ENCODE peak calls at places on chromosome 18, in seven cellular contexts. V is ascending aorta, P is Peyer's patch, G is tibial artery, B is fibroblast of lung, S is nephron progenitor cell, D is RWPE1. C is an unnamed sample.

GRCh38 chr18:3511980-3512379 is 62.0 kb downstream of the TGIF1 start:
- DNase-seq in P (no peak), B (peak), S (no peak), G (no peak), D (peak), V (no peak), C (peak)

GRCh38 chr18:63514326-63514725 is 27.8 kb upstream of the SERPINB12 start:
- DNase-seq in P (no peak), G (no peak), V (no peak), D (no peak), S (no peak), B (no peak), C (no peak)

GRCh38 chr18:2978626-2979025 is 34.3 kb downstream of the LPIN2 start:
- DNase-seq in G (no peak), S (no peak), P (no peak), D (no peak), B (peak), V (no peak), C (peak)

GRCh38 chr18:46759885-46760284 is 3.0 kb upstream of the ST8SIA5 start:
- DNase-seq in G (no peak), S (no peak), D (no peak), B (no peak), V (no peak), P (no peak), C (no peak)

GRCh38 chr18:79982736-79983135 is 5.6 kb downstream of the TXNL4A start:
- DNase-seq in S (no peak), G (no peak), B (peak), P (no peak), D (no peak), V (no peak), C (peak)

GRCh38 chr18:62938006-62938405 is 222.7 kb downstream of the PHLPP1 start:
- DNase-seq in V (no peak), P (no peak), B (peak), G (no peak), D (no peak), S (no peak), C (peak)

GRCh38 chr18:12750708-12751502 is 48.1 kb downstream of the PSMG2 start:
- DNase-seq in V (peak), D (no peak), P (no peak), B (no peak), G (no peak), S (no peak), C (no peak)

GRCh38 chr18:48837676-48838075 is 113.1 kb downstream of the SMAD7 start:
- DNase-seq in B (no peak), D (no peak), P (no peak), V (no peak), G (no peak), S (no peak), C (no peak)

GRCh38 chr18:32317651-32318050 is 127.8 kb downstream of the MEP1B start:
- DNase-seq in G (no peak), D (no peak), P (no peak), V (no peak), B (peak), S (no peak), C (no peak)

GRCh38 chr18:37445368-37445767 is 120.2 kb downstream of the CELF4 start:
- DNase-seq in D (no peak), V (no peak), G (no peak), P (no peak), S (no peak), B (no peak), C (no peak)

GRCh38 chr18:30177056-30177455 is 865.5 kb downstream of the DSC3 start:
- DNase-seq in S (no peak), G (no peak), P (no peak), B (peak), V (no peak), D (peak), C (no peak)

GRCh38 chr18:30889582-30890301 is 152.8 kb downstream of the DSC3 start:
- DNase-seq in G (no peak), B (peak), D (no peak), S (peak), V (no peak), P (no peak), C (no peak)

GRCh38 chr18:5868218-5868904 is 27.0 kb downstream of the TMEM200C start:
- DNase-seq in G (peak), D (peak), P (peak), S (peak), B (peak), V (no peak), C (peak)

GRCh38 chr18:23227729-23228075 is 92.4 kb downstream of the CABLES1 start:
- DNase-seq in G (no peak), S (no peak), V (no peak), B (no peak), P (no peak), D (no peak), C (no peak)

GRCh38 chr18:8699126-8699525 is 6.2 kb upstream of the MTCL1 start:
- DNase-seq in P (no peak), S (no peak), V (no peak), D (no peak), G (no peak), B (no peak), C (no peak)

GRCh38 chr18:12652861-12653401 is 5.0 kb downstream of the SPIRE1 start:
- DNase-seq in V (no peak), P (no peak), D (no peak), B (peak), S (no peak), G (no peak), C (peak)

GRCh38 chr18:74498712-74499629 is 2.8 kb downstream of the CNDP2 start:
- DNase-seq in P (peak), B (peak), S (no peak), V (no peak), D (no peak), G (peak), C (no peak)

GRCh38 chr18:41745166-41746049 is 209.6 kb upstream of the PIK3C3 start:
- DNase-seq in B (peak), D (peak), S (peak), P (no peak), V (no peak), G (no peak), C (peak)

GRCh38 chr18:72762505-72763122 is 105.2 kb downstream of the NETO1 start:
- DNase-seq in S (peak), B (peak), D (peak), P (no peak), G (no peak), V (no peak), C (peak)

GRCh38 chr18:51266736-51267135 is 69.3 kb upstream of the MEX3C start:
- DNase-seq in D (peak), B (no peak), P (no peak), G (no peak), S (no peak), V (no peak), C (no peak)

GRCh38 chr18:22817844-22818243 is 115.3 kb upstream of the RBBP8 start:
- DNase-seq in B (peak), S (no peak), D (no peak), G (no peak), P (no peak), V (no peak), C (no peak)

DNA sequence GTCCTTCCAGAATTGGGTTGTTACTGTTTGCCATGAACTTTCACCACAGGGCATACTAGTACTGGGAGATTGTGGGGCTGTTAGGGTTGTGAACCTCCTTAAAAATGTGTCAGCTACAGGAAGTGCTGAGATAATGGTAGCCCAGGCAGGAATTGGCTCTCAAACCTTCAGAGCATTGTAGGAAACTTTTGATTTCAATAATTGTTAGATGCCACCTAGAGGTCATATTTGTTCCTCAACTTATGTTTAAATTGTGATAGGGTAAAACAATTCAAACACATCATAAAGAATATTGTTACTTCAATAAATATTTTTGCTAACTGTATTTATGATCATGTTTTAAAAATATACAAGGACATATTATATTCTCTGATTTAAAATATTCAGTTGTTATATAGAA is 594.6 kb downstream of the ADCYAP1 start:
- DNase-seq in V (no peak), B (no peak), S (no peak), P (no peak), G (no peak), D (no peak), C (no peak)
- TF ChIP-seq CTCF in V (no peak), B (no peak), S (no peak), P (no peak), G (no peak), D (no peak), C (no peak)

GRCh38 chr18:44325903-44326650 is 354.6 kb upstream of the SETBP1 start:
- DNase-seq in B (peak), G (peak), P (peak), S (peak), D (peak), V (no peak), C (peak)
- TF ChIP-seq CTCF in B (peak), G (peak), P (peak), S (peak), D (peak), V (no peak), C (peak)

DNA sequence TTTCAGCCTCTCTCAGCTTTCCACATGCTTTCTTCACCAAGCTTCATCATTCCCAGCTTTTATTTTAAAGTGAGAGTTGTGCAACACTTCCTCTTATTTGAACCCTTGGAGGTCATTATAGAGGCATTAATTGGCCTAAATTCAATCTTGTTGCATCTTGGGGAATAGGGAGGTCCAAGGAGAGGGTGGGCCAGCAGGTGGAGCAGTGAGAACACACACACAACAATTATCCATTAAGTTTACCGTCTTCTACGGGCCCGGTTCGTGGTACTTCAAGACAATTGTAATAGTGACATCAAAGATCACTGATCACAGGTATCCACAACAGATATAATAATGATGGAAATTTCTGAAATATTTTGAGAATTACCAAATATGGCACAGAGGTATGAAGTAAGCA is 457.2 kb upstream of the SMIM21 start:
- DNase-seq in S (no peak), V (no peak), P (no peak), D (no peak), B (no peak), G (no peak), C (no peak)
- TF ChIP-seq CTCF in S (no peak), V (no peak), P (no peak), D (no peak), B (no peak), G (no peak), C (no peak)

GRCh38 chr18:61742555-61743429 is 150.0 kb downstream of the RNF152 start:
- DNase-seq in D (no peak), G (peak), B (no peak), V (peak), P (no peak), S (no peak), C (no peak)
- TF ChIP-seq CTCF in D (no peak), G (peak), B (no peak), V (peak), P (no peak), S (no peak), C (no peak)

GRCh38 chr18:35029770-35030169 is 11.4 kb upstream of the MAPRE2 start:
- DNase-seq in B (no peak), V (no peak), S (no peak), D (no peak), P (no peak), G (no peak), C (peak)
- TF ChIP-seq CTCF in B (no peak), V (no peak), S (no peak), D (no peak), P (peak), G (no peak), C (no peak)

GRCh38 chr18:54224379-54225014 is at the start of gene MBD2:
- DNase-seq in D (peak), P (peak), B (peak), S (peak), G (peak), V (peak), C (peak)
- TF ChIP-seq CTCF in D (no peak), P (peak), B (no peak), S (no peak), G (no peak), V (no peak), C (no peak)

DNA sequence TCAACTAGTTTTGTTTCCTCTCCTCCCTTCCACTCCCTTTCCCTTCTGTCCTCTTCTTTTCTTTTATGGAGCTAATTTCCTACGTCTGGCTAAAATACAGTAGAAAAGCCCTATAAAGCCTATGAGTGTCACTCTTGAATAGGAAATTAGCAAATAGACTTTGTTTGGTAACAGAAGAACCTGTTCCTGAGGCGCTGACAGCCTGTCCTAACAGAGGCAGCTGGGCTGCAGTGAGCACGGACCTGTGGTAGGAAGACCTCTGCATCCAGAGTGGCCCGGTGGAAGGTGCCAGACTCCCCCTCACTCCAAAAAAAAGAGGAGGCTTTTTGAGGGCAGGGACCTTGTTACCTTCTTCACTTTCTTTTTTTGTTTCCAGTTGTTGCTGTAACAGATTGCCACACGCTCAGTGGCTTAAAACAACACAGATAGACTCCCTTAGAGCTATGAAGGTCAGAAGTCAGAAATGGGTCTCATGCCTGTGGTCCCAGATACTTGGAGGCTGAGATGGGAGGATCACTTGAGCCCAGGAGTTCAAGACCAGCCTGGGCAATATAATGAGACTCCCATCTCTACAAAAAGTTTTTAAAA is 81.2 kb upstream of the TXNDC2 start:
- DNase-seq in S (no peak), D (no peak), P (no peak), V (no peak), B (no peak), G (no peak), C (peak)
- TF ChIP-seq CTCF in S (no peak), D (no peak), P (no peak), V (no peak), B (no peak), G (no peak), C (no peak)

DNA sequence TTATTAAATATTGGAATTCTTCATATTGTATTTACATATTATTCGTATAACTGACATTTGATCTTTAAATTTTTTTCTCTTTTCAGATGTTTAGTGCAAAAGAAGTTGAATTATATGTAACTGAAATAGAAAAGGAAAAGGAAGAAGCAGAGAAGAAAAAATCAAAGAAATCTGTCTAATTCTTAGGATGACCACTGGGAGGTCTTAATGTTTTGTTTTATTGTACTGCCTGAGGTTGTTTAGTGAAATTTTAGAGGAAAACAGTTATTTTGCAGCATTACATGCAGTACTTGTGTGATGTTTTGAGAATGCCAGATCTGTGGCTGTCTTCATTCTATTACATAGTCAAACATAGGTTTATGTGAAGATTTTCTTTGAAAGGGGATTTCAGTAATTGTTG is 34.0 kb upstream of the TAF4B start:
- DNase-seq in V (no peak), P (no peak), B (no peak), D (no peak), S (no peak), G (no peak), C (no peak)
- TF ChIP-seq CTCF in V (no peak), P (no peak), B (no peak), D (no peak), S (no peak), G (no peak), C (no peak)

DNA sequence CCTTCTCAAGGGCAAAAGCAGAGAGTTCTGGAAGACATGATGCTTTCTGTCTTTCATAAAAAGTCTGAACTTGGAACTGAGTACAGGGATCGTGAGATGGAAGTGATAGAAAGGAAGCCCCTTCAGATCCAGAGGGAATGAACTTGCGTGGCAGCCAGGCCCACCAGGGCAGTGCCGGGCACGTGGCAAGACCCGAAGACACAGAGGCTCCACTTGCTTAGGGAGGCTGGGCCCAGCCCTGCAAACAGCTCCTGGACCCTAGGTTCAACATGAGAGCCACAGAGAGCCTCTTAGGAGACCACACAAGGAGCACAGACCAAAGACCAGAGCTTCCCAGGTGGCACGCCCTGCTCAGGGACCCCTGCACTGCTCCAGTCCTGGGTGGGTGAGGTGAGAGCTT is 155.4 kb upstream of the SMIM21 start:
- DNase-seq in V (no peak), G (no peak), B (no peak), P (no peak), D (no peak), S (no peak), C (no peak)
- TF ChIP-seq CTCF in V (no peak), G (no peak), B (no peak), P (no peak), D (no peak), S (no peak), C (no peak)

DNA sequence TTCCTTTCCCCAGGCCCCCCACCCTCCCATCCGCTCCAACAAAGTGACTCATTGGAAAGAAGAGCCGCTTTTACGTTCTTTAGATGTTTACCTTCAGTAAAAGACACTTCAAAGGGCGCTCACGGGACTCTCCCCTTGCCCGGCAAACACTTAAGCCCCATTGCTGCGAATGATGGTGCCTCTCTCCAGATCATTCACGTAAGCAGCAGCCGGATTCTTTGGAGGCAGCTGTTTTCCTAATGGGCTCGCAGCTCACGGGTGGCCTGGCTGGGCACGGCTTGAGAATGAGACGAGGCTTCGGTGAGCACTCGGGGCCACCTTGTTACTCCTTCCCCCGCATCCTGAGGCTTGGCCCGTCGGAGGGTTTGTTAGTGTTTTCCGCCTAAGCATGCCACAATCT is 165.3 kb upstream of the SALL3 start:
- DNase-seq in B (no peak), D (no peak), G (no peak), P (no peak), V (no peak), S (peak), C (no peak)
- TF ChIP-seq CTCF in B (no peak), D (no peak), G (no peak), P (no peak), V (no peak), S (no peak), C (no peak)